ENCODE peak calls at places on chromosomes 6 and 20, in ten cellular contexts. One of them, this sample, is unnamed.

GRCh38 chr20:47847882-47848485 is 62.7 kb upstream of the SULF2 start:
- DNase-seq in MG63: no peak
- DNase-seq in T-helper 17 cell: no peak
- DNase-seq in NCI-H2081: no peak
- DNase-seq in kidney glomerular epithelial cell: no peak
- DNase-seq in islet precursor cell: no peak
- DNase-seq in CD8-positive, alpha-beta memory T cell: no peak
- DNase-seq in HS-5: no peak
- DNase-seq in neural progenitor cell: no peak
- DNase-seq in stimulated activated naive B cell treated with anti-CD40 and anti-IgM and Interleukin-4, amounts not matched to agents 10 μg/mL and 1 μg/mL and 100 μg/mL, for 72 hours: peak
- DNase-seq in this sample: peak

GRCh38 chr20:36238760-36239159 is 2.5 kb downstream of the AAR2 start:
- DNase-seq in MG63: no peak
- DNase-seq in T-helper 17 cell: no peak
- DNase-seq in NCI-H2081: no peak
- DNase-seq in kidney glomerular epithelial cell: no peak
- DNase-seq in islet precursor cell: no peak
- DNase-seq in CD8-positive, alpha-beta memory T cell: no peak
- DNase-seq in HS-5: no peak
- DNase-seq in neural progenitor cell: no peak
- DNase-seq in stimulated activated naive B cell treated with anti-CD40 and anti-IgM and Interleukin-4, amounts not matched to agents 10 μg/mL and 1 μg/mL and 100 μg/mL, for 72 hours: no peak
- DNase-seq in this sample: no peak

GRCh38 chr6:43436577-43437282 is 9.4 kb downstream of the ABCC10 start:
- DNase-seq in MG63: peak
- DNase-seq in T-helper 17 cell: no peak
- DNase-seq in NCI-H2081: no peak
- DNase-seq in kidney glomerular epithelial cell: no peak
- DNase-seq in islet precursor cell: no peak
- DNase-seq in CD8-positive, alpha-beta memory T cell: no peak
- DNase-seq in HS-5: peak
- DNase-seq in neural progenitor cell: no peak
- DNase-seq in stimulated activated naive B cell treated with anti-CD40 and anti-IgM and Interleukin-4, amounts not matched to agents 10 μg/mL and 1 μg/mL and 100 μg/mL, for 72 hours: no peak
- DNase-seq in this sample: peak

GRCh38 chr6:138289739-138290138 is 71.4 kb upstream of the PBOV1 start:
- DNase-seq in MG63: no peak
- DNase-seq in T-helper 17 cell: no peak
- DNase-seq in NCI-H2081: peak
- DNase-seq in kidney glomerular epithelial cell: peak
- DNase-seq in islet precursor cell: peak
- DNase-seq in CD8-positive, alpha-beta memory T cell: no peak
- DNase-seq in HS-5: no peak
- DNase-seq in neural progenitor cell: peak
- DNase-seq in stimulated activated naive B cell treated with anti-CD40 and anti-IgM and Interleukin-4, amounts not matched to agents 10 μg/mL and 1 μg/mL and 100 μg/mL, for 72 hours: no peak
- DNase-seq in this sample: no peak

GRCh38 chr20:33211817-33212424 is 5.2 kb upstream of the BPIFA3 start:
- DNase-seq in MG63: peak
- DNase-seq in T-helper 17 cell: no peak
- DNase-seq in NCI-H2081: peak
- DNase-seq in kidney glomerular epithelial cell: peak
- DNase-seq in islet precursor cell: peak
- DNase-seq in CD8-positive, alpha-beta memory T cell: no peak
- DNase-seq in HS-5: peak
- DNase-seq in neural progenitor cell: peak
- DNase-seq in stimulated activated naive B cell treated with anti-CD40 and anti-IgM and Interleukin-4, amounts not matched to agents 10 μg/mL and 1 μg/mL and 100 μg/mL, for 72 hours: no peak
- DNase-seq in this sample: peak

GRCh38 chr20:23160536-23161243 is 74.6 kb upstream of the CD93 start:
- DNase-seq in MG63: no peak
- DNase-seq in T-helper 17 cell: no peak
- DNase-seq in NCI-H2081: no peak
- DNase-seq in kidney glomerular epithelial cell: no peak
- DNase-seq in islet precursor cell: peak
- DNase-seq in CD8-positive, alpha-beta memory T cell: no peak
- DNase-seq in HS-5: no peak
- DNase-seq in neural progenitor cell: peak
- DNase-seq in stimulated activated naive B cell treated with anti-CD40 and anti-IgM and Interleukin-4, amounts not matched to agents 10 μg/mL and 1 μg/mL and 100 μg/mL, for 72 hours: no peak
- DNase-seq in this sample: no peak

GRCh38 chr6:16409531-16410441 is 171.4 kb downstream of the GMPR start:
- DNase-seq in MG63: peak
- DNase-seq in T-helper 17 cell: peak
- DNase-seq in NCI-H2081: no peak
- DNase-seq in kidney glomerular epithelial cell: peak
- DNase-seq in islet precursor cell: peak
- DNase-seq in CD8-positive, alpha-beta memory T cell: peak
- DNase-seq in HS-5: no peak
- DNase-seq in neural progenitor cell: peak
- DNase-seq in stimulated activated naive B cell treated with anti-CD40 and anti-IgM and Interleukin-4, amounts not matched to agents 10 μg/mL and 1 μg/mL and 100 μg/mL, for 72 hours: peak
- DNase-seq in this sample: peak

GRCh38 chr6:107237992-107238660 is 122.8 kb upstream of the BEND3 start:
- DNase-seq in MG63: no peak
- DNase-seq in T-helper 17 cell: no peak
- DNase-seq in NCI-H2081: no peak
- DNase-seq in kidney glomerular epithelial cell: no peak
- DNase-seq in islet precursor cell: no peak
- DNase-seq in CD8-positive, alpha-beta memory T cell: no peak
- DNase-seq in HS-5: no peak
- DNase-seq in neural progenitor cell: no peak
- DNase-seq in stimulated activated naive B cell treated with anti-CD40 and anti-IgM and Interleukin-4, amounts not matched to agents 10 μg/mL and 1 μg/mL and 100 μg/mL, for 72 hours: no peak
- DNase-seq in this sample: no peak

GRCh38 chr6:85452441-85452881 is 2.6 kb downstream of the NT5E start:
- DNase-seq in MG63: peak
- DNase-seq in T-helper 17 cell: no peak
- DNase-seq in NCI-H2081: no peak
- DNase-seq in kidney glomerular epithelial cell: no peak
- DNase-seq in islet precursor cell: no peak
- DNase-seq in CD8-positive, alpha-beta memory T cell: no peak
- DNase-seq in HS-5: no peak
- DNase-seq in neural progenitor cell: no peak
- DNase-seq in stimulated activated naive B cell treated with anti-CD40 and anti-IgM and Interleukin-4, amounts not matched to agents 10 μg/mL and 1 μg/mL and 100 μg/mL, for 72 hours: no peak
- DNase-seq in this sample: no peak

GRCh38 chr6:150751296-150751695 is 114.2 kb upstream of the MTHFD1L start:
- DNase-seq in MG63: peak
- DNase-seq in T-helper 17 cell: no peak
- DNase-seq in NCI-H2081: no peak
- DNase-seq in kidney glomerular epithelial cell: no peak
- DNase-seq in islet precursor cell: no peak
- DNase-seq in CD8-positive, alpha-beta memory T cell: no peak
- DNase-seq in HS-5: peak
- DNase-seq in neural progenitor cell: no peak
- DNase-seq in stimulated activated naive B cell treated with anti-CD40 and anti-IgM and Interleukin-4, amounts not matched to agents 10 μg/mL and 1 μg/mL and 100 μg/mL, for 72 hours: no peak
- DNase-seq in this sample: no peak

GRCh38 chr6:3962897-3963296 is 113.7 kb downstream of the FAM50B start:
- DNase-seq in MG63: no peak
- DNase-seq in T-helper 17 cell: no peak
- DNase-seq in NCI-H2081: peak
- DNase-seq in kidney glomerular epithelial cell: no peak
- DNase-seq in islet precursor cell: no peak
- DNase-seq in CD8-positive, alpha-beta memory T cell: no peak
- DNase-seq in HS-5: no peak
- DNase-seq in neural progenitor cell: no peak
- DNase-seq in stimulated activated naive B cell treated with anti-CD40 and anti-IgM and Interleukin-4, amounts not matched to agents 10 μg/mL and 1 μg/mL and 100 μg/mL, for 72 hours: no peak
- DNase-seq in this sample: peak

GRCh38 chr20:53769041-53769440 is 175.4 kb upstream of the ZNF217 start:
- DNase-seq in MG63: no peak
- DNase-seq in T-helper 17 cell: no peak
- DNase-seq in NCI-H2081: no peak
- DNase-seq in kidney glomerular epithelial cell: no peak
- DNase-seq in islet precursor cell: no peak
- DNase-seq in CD8-positive, alpha-beta memory T cell: no peak
- DNase-seq in HS-5: no peak
- DNase-seq in neural progenitor cell: no peak
- DNase-seq in stimulated activated naive B cell treated with anti-CD40 and anti-IgM and Interleukin-4, amounts not matched to agents 10 μg/mL and 1 μg/mL and 100 μg/mL, for 72 hours: no peak
- DNase-seq in this sample: no peak

GRCh38 chr6:51303313-51303712 is 484.6 kb downstream of the TFAP2B start:
- DNase-seq in MG63: no peak
- DNase-seq in T-helper 17 cell: no peak
- DNase-seq in NCI-H2081: no peak
- DNase-seq in kidney glomerular epithelial cell: no peak
- DNase-seq in islet precursor cell: no peak
- DNase-seq in CD8-positive, alpha-beta memory T cell: no peak
- DNase-seq in HS-5: no peak
- DNase-seq in neural progenitor cell: no peak
- DNase-seq in stimulated activated naive B cell treated with anti-CD40 and anti-IgM and Interleukin-4, amounts not matched to agents 10 μg/mL and 1 μg/mL and 100 μg/mL, for 72 hours: no peak
- DNase-seq in this sample: no peak

GRCh38 chr20:58135441-58136170 is 92.8 kb downstream of the ANKRD60 start:
- DNase-seq in MG63: no peak
- DNase-seq in T-helper 17 cell: no peak
- DNase-seq in NCI-H2081: peak
- DNase-seq in kidney glomerular epithelial cell: no peak
- DNase-seq in islet precursor cell: peak
- DNase-seq in CD8-positive, alpha-beta memory T cell: no peak
- DNase-seq in HS-5: no peak
- DNase-seq in neural progenitor cell: no peak
- DNase-seq in stimulated activated naive B cell treated with anti-CD40 and anti-IgM and Interleukin-4, amounts not matched to agents 10 μg/mL and 1 μg/mL and 100 μg/mL, for 72 hours: no peak
- DNase-seq in this sample: no peak

GRCh38 chr6:151060096-151060741 is 179.5 kb upstream of the AKAP12 start:
- DNase-seq in MG63: peak
- DNase-seq in T-helper 17 cell: no peak
- DNase-seq in NCI-H2081: no peak
- DNase-seq in kidney glomerular epithelial cell: peak
- DNase-seq in islet precursor cell: peak
- DNase-seq in CD8-positive, alpha-beta memory T cell: no peak
- DNase-seq in HS-5: peak
- DNase-seq in neural progenitor cell: no peak
- DNase-seq in stimulated activated naive B cell treated with anti-CD40 and anti-IgM and Interleukin-4, amounts not matched to agents 10 μg/mL and 1 μg/mL and 100 μg/mL, for 72 hours: no peak
- DNase-seq in this sample: peak

GRCh38 chr6:73830119-73830518 is 134.1 kb downstream of the CD109 start:
- DNase-seq in MG63: no peak
- DNase-seq in T-helper 17 cell: no peak
- DNase-seq in NCI-H2081: no peak
- DNase-seq in kidney glomerular epithelial cell: no peak
- DNase-seq in islet precursor cell: no peak
- DNase-seq in CD8-positive, alpha-beta memory T cell: no peak
- DNase-seq in HS-5: no peak
- DNase-seq in neural progenitor cell: no peak
- DNase-seq in stimulated activated naive B cell treated with anti-CD40 and anti-IgM and Interleukin-4, amounts not matched to agents 10 μg/mL and 1 μg/mL and 100 μg/mL, for 72 hours: no peak
- DNase-seq in this sample: no peak

GRCh38 chr6:105835373-105835772 is 250.8 kb upstream of the PRDM1 start:
- DNase-seq in MG63: peak
- DNase-seq in T-helper 17 cell: no peak
- DNase-seq in NCI-H2081: no peak
- DNase-seq in kidney glomerular epithelial cell: no peak
- DNase-seq in islet precursor cell: peak
- DNase-seq in CD8-positive, alpha-beta memory T cell: no peak
- DNase-seq in HS-5: no peak
- DNase-seq in neural progenitor cell: peak
- DNase-seq in stimulated activated naive B cell treated with anti-CD40 and anti-IgM and Interleukin-4, amounts not matched to agents 10 μg/mL and 1 μg/mL and 100 μg/mL, for 72 hours: no peak
- DNase-seq in this sample: no peak

GRCh38 chr20:2559641-2560040 is 23.3 kb downstream of the TMC2 start:
- DNase-seq in MG63: no peak
- DNase-seq in T-helper 17 cell: no peak
- DNase-seq in NCI-H2081: no peak
- DNase-seq in kidney glomerular epithelial cell: no peak
- DNase-seq in islet precursor cell: no peak
- DNase-seq in CD8-positive, alpha-beta memory T cell: no peak
- DNase-seq in HS-5: no peak
- DNase-seq in neural progenitor cell: peak
- DNase-seq in stimulated activated naive B cell treated with anti-CD40 and anti-IgM and Interleukin-4, amounts not matched to agents 10 μg/mL and 1 μg/mL and 100 μg/mL, for 72 hours: no peak
- DNase-seq in this sample: no peak

GRCh38 chr20:32130965-32131364 is 21.5 kb downstream of the TM9SF4 start:
- DNase-seq in MG63: no peak
- DNase-seq in T-helper 17 cell: no peak
- DNase-seq in NCI-H2081: no peak
- DNase-seq in kidney glomerular epithelial cell: no peak
- DNase-seq in islet precursor cell: no peak
- DNase-seq in CD8-positive, alpha-beta memory T cell: no peak
- DNase-seq in HS-5: no peak
- DNase-seq in neural progenitor cell: no peak
- DNase-seq in stimulated activated naive B cell treated with anti-CD40 and anti-IgM and Interleukin-4, amounts not matched to agents 10 μg/mL and 1 μg/mL and 100 μg/mL, for 72 hours: no peak
- DNase-seq in this sample: no peak

GRCh38 chr6:125211352-125211751 is 57.8 kb downstream of the TPD52L1 start:
- DNase-seq in MG63: no peak
- DNase-seq in T-helper 17 cell: no peak
- DNase-seq in NCI-H2081: no peak
- DNase-seq in kidney glomerular epithelial cell: no peak
- DNase-seq in islet precursor cell: no peak
- DNase-seq in CD8-positive, alpha-beta memory T cell: no peak
- DNase-seq in HS-5: no peak
- DNase-seq in neural progenitor cell: no peak
- DNase-seq in stimulated activated naive B cell treated with anti-CD40 and anti-IgM and Interleukin-4, amounts not matched to agents 10 μg/mL and 1 μg/mL and 100 μg/mL, for 72 hours: no peak
- DNase-seq in this sample: no peak

GRCh38 chr20:36591854-36592641 is 13.5 kb upstream of the RAB5IF start:
- DNase-seq in MG63: no peak
- DNase-seq in T-helper 17 cell: peak
- DNase-seq in NCI-H2081: no peak
- DNase-seq in kidney glomerular epithelial cell: no peak
- DNase-seq in islet precursor cell: no peak
- DNase-seq in CD8-positive, alpha-beta memory T cell: peak
- DNase-seq in HS-5: no peak
- DNase-seq in neural progenitor cell: peak
- DNase-seq in stimulated activated naive B cell treated with anti-CD40 and anti-IgM and Interleukin-4, amounts not matched to agents 10 μg/mL and 1 μg/mL and 100 μg/mL, for 72 hours: no peak
- DNase-seq in this sample: no peak

GRCh38 chr20:54044156-54044555 is 26.2 kb downstream of the BCAS1 start:
- DNase-seq in MG63: peak
- DNase-seq in T-helper 17 cell: no peak
- DNase-seq in NCI-H2081: no peak
- DNase-seq in kidney glomerular epithelial cell: peak
- DNase-seq in islet precursor cell: no peak
- DNase-seq in CD8-positive, alpha-beta memory T cell: no peak
- DNase-seq in HS-5: peak
- DNase-seq in neural progenitor cell: no peak
- DNase-seq in stimulated activated naive B cell treated with anti-CD40 and anti-IgM and Interleukin-4, amounts not matched to agents 10 μg/mL and 1 μg/mL and 100 μg/mL, for 72 hours: no peak
- DNase-seq in this sample: no peak

GRCh38 chr20:1171461-1172093 is 13.2 kb downstream of the TMEM74B start:
- DNase-seq in MG63: no peak
- DNase-seq in T-helper 17 cell: no peak
- DNase-seq in NCI-H2081: no peak
- DNase-seq in kidney glomerular epithelial cell: no peak
- DNase-seq in islet precursor cell: peak
- DNase-seq in CD8-positive, alpha-beta memory T cell: no peak
- DNase-seq in HS-5: no peak
- DNase-seq in neural progenitor cell: peak
- DNase-seq in stimulated activated naive B cell treated with anti-CD40 and anti-IgM and Interleukin-4, amounts not matched to agents 10 μg/mL and 1 μg/mL and 100 μg/mL, for 72 hours: no peak
- DNase-seq in this sample: peak

GRCh38 chr6:73262701-73263569 is at the start of gene KHDC1:
- DNase-seq in MG63: peak
- DNase-seq in T-helper 17 cell: peak
- DNase-seq in NCI-H2081: peak
- DNase-seq in kidney glomerular epithelial cell: peak
- DNase-seq in islet precursor cell: peak
- DNase-seq in CD8-positive, alpha-beta memory T cell: peak
- DNase-seq in HS-5: peak
- DNase-seq in neural progenitor cell: peak
- DNase-seq in stimulated activated naive B cell treated with anti-CD40 and anti-IgM and Interleukin-4, amounts not matched to agents 10 μg/mL and 1 μg/mL and 100 μg/mL, for 72 hours: peak
- DNase-seq in this sample: peak

GRCh38 chr6:144580771-144581170 is 295.6 kb downstream of the UTRN start:
- DNase-seq in MG63: no peak
- DNase-seq in T-helper 17 cell: no peak
- DNase-seq in NCI-H2081: no peak
- DNase-seq in kidney glomerular epithelial cell: no peak
- DNase-seq in islet precursor cell: no peak
- DNase-seq in CD8-positive, alpha-beta memory T cell: no peak
- DNase-seq in HS-5: no peak
- DNase-seq in neural progenitor cell: no peak
- DNase-seq in stimulated activated naive B cell treated with anti-CD40 and anti-IgM and Interleukin-4, amounts not matched to agents 10 μg/mL and 1 μg/mL and 100 μg/mL, for 72 hours: no peak
- DNase-seq in this sample: no peak

GRCh38 chr6:154404791-154405400 is 48.3 kb upstream of the IPCEF1 start:
- DNase-seq in MG63: peak
- DNase-seq in T-helper 17 cell: no peak
- DNase-seq in NCI-H2081: no peak
- DNase-seq in kidney glomerular epithelial cell: peak
- DNase-seq in islet precursor cell: no peak
- DNase-seq in CD8-positive, alpha-beta memory T cell: no peak
- DNase-seq in HS-5: peak
- DNase-seq in neural progenitor cell: no peak
- DNase-seq in stimulated activated naive B cell treated with anti-CD40 and anti-IgM and Interleukin-4, amounts not matched to agents 10 μg/mL and 1 μg/mL and 100 μg/mL, for 72 hours: no peak
- DNase-seq in this sample: peak

GRCh38 chr6:45665859-45666258 is 288.1 kb upstream of the SUPT3H start:
- DNase-seq in MG63: no peak
- DNase-seq in T-helper 17 cell: no peak
- DNase-seq in NCI-H2081: no peak
- DNase-seq in kidney glomerular epithelial cell: no peak
- DNase-seq in islet precursor cell: peak
- DNase-seq in CD8-positive, alpha-beta memory T cell: no peak
- DNase-seq in HS-5: no peak
- DNase-seq in neural progenitor cell: peak
- DNase-seq in stimulated activated naive B cell treated with anti-CD40 and anti-IgM and Interleukin-4, amounts not matched to agents 10 μg/mL and 1 μg/mL and 100 μg/mL, for 72 hours: no peak
- DNase-seq in this sample: no peak

GRCh38 chr20:32445539-32446273 is 87.6 kb downstream of the ASXL1 start:
- DNase-seq in MG63: no peak
- DNase-seq in T-helper 17 cell: no peak
- DNase-seq in NCI-H2081: peak
- DNase-seq in kidney glomerular epithelial cell: no peak
- DNase-seq in islet precursor cell: peak
- DNase-seq in CD8-positive, alpha-beta memory T cell: no peak
- DNase-seq in HS-5: no peak
- DNase-seq in neural progenitor cell: no peak
- DNase-seq in stimulated activated naive B cell treated with anti-CD40 and anti-IgM and Interleukin-4, amounts not matched to agents 10 μg/mL and 1 μg/mL and 100 μg/mL, for 72 hours: no peak
- DNase-seq in this sample: no peak